ENCODE peak calls at places on chromosomes 4 and X, in five cellular contexts. One of them, this sample, is unnamed.
A peak's percentile ranks its signal among the peaks of the same experiment; 100 is the strongest.

GRCh38 chr4:173413043-173413442 is 14.1 kb upstream of the SCRG1 start:
- DNase-seq in left ventricle myocardium inferior: no peak
- DNase-seq in colonic mucosa: no peak
- DNase-seq in right lobe of liver: no peak
- DNase-seq in aorta: no peak
- DNase-seq in this sample: no peak

GRCh38 chr4:8901335-8901734 is 29.7 kb upstream of the HMX1 start:
- DNase-seq in left ventricle myocardium inferior: no peak
- DNase-seq in colonic mucosa: no peak
- DNase-seq in right lobe of liver: no peak
- DNase-seq in aorta: peak; percentile 8
- DNase-seq in this sample: no peak

GRCh38 chr4:79241846-79242245 is 84.0 kb downstream of the NAA11 start:
- DNase-seq in left ventricle myocardium inferior: no peak
- DNase-seq in colonic mucosa: no peak
- DNase-seq in right lobe of liver: no peak
- DNase-seq in aorta: no peak
- DNase-seq in this sample: peak; percentile 19

GRCh38 chr4:57081651-57082349 is 28.4 kb downstream of the IGFBP7 start:
- DNase-seq in left ventricle myocardium inferior: no peak
- DNase-seq in colonic mucosa: no peak
- DNase-seq in right lobe of liver: no peak
- DNase-seq in aorta: no peak
- DNase-seq in this sample: no peak

GRCh38 chr4:14908635-14909034 is 93.6 kb upstream of the CPEB2 start:
- DNase-seq in left ventricle myocardium inferior: no peak
- DNase-seq in colonic mucosa: no peak
- DNase-seq in right lobe of liver: no peak
- DNase-seq in aorta: no peak
- DNase-seq in this sample: no peak

GRCh38 chrX:16445166-16445752 is 204.7 kb upstream of the S100G start:
- DNase-seq in left ventricle myocardium inferior: no peak
- DNase-seq in colonic mucosa: peak; percentile 26
- DNase-seq in right lobe of liver: no peak
- DNase-seq in aorta: no peak
- DNase-seq in this sample: no peak

GRCh38 chrX:42946544-42947223 is 168.7 kb upstream of the PPP1R2C start:
- DNase-seq in left ventricle myocardium inferior: no peak
- DNase-seq in colonic mucosa: no peak
- DNase-seq in right lobe of liver: no peak
- DNase-seq in aorta: no peak
- DNase-seq in this sample: no peak

GRCh38 chrX:29948653-29949052 is 266.7 kb upstream of the MAGEB2 start:
- DNase-seq in left ventricle myocardium inferior: no peak
- DNase-seq in colonic mucosa: no peak
- DNase-seq in right lobe of liver: no peak
- DNase-seq in aorta: no peak
- DNase-seq in this sample: no peak

GRCh38 chr4:151921811-151922210 is 161.0 kb upstream of the GATB start:
- DNase-seq in left ventricle myocardium inferior: no peak
- DNase-seq in colonic mucosa: no peak
- DNase-seq in right lobe of liver: no peak
- DNase-seq in aorta: no peak
- DNase-seq in this sample: no peak

GRCh38 chrX:13005671-13006473 is 31.0 kb downstream of the TMSB4X start:
- DNase-seq in left ventricle myocardium inferior: no peak
- DNase-seq in colonic mucosa: no peak
- DNase-seq in right lobe of liver: no peak
- DNase-seq in aorta: peak; percentile 66
- DNase-seq in this sample: no peak

GRCh38 chrX:110304884-110305283 is 13.0 kb downstream of the AMMECR1 start:
- DNase-seq in left ventricle myocardium inferior: no peak
- DNase-seq in colonic mucosa: no peak
- DNase-seq in right lobe of liver: no peak
- DNase-seq in aorta: no peak
- DNase-seq in this sample: no peak

GRCh38 chrX:30887721-30888120 is 1.3 kb downstream of the TAB3 start:
- DNase-seq in left ventricle myocardium inferior: no peak
- DNase-seq in colonic mucosa: no peak
- DNase-seq in right lobe of liver: no peak
- DNase-seq in aorta: no peak
- DNase-seq in this sample: no peak

GRCh38 chr4:48153791-48154550 is 19.9 kb upstream of the TXK start:
- DNase-seq in left ventricle myocardium inferior: no peak
- DNase-seq in colonic mucosa: no peak
- DNase-seq in right lobe of liver: no peak
- DNase-seq in aorta: no peak
- DNase-seq in this sample: no peak

GRCh38 chr4:45423876-45424275 is 697.5 kb upstream of the GNPDA2 start:
- DNase-seq in left ventricle myocardium inferior: no peak
- DNase-seq in colonic mucosa: no peak
- DNase-seq in right lobe of liver: no peak
- DNase-seq in aorta: no peak
- DNase-seq in this sample: no peak

GRCh38 chrX:103730147-103730546 is 19.4 kb downstream of the TMEM31 start:
- DNase-seq in left ventricle myocardium inferior: no peak
- DNase-seq in colonic mucosa: no peak
- DNase-seq in right lobe of liver: no peak
- DNase-seq in aorta: no peak
- DNase-seq in this sample: no peak

GRCh38 chrX:103727115-103727514 is 16.4 kb downstream of the TMEM31 start:
- DNase-seq in left ventricle myocardium inferior: no peak
- DNase-seq in colonic mucosa: no peak
- DNase-seq in right lobe of liver: no peak
- DNase-seq in aorta: no peak
- DNase-seq in this sample: no peak

GRCh38 chrX:103726477-103726876 is 15.8 kb downstream of the TMEM31 start:
- DNase-seq in left ventricle myocardium inferior: no peak
- DNase-seq in colonic mucosa: no peak
- DNase-seq in right lobe of liver: no peak
- DNase-seq in aorta: no peak
- DNase-seq in this sample: no peak

GRCh38 chrX:103730746-103731508 is 20.2 kb downstream of the TMEM31 start:
- DNase-seq in left ventricle myocardium inferior: peak; percentile 15
- DNase-seq in colonic mucosa: no peak
- DNase-seq in right lobe of liver: no peak
- DNase-seq in aorta: no peak
- DNase-seq in this sample: no peak

GRCh38 chrX:103729015-103729414 is 18.3 kb downstream of the TMEM31 start:
- DNase-seq in left ventricle myocardium inferior: no peak
- DNase-seq in colonic mucosa: no peak
- DNase-seq in right lobe of liver: no peak
- DNase-seq in aorta: no peak
- DNase-seq in this sample: no peak
- H3K4me1 ChIP-seq in left ventricle myocardium inferior: peaks cover 8% of the 10 kb centered on the region
- H3K4me1 ChIP-seq in colonic mucosa: no peaks in the 10 kb centered on the region
- H3K4me1 ChIP-seq in right lobe of liver: no peaks in the 10 kb centered on the region
- H3K4me1 ChIP-seq in aorta: peaks cover 2% of the 10 kb centered on the region
- H3K4me1 ChIP-seq in this sample: no peaks in the 10 kb centered on the region

GRCh38 chr4:153502584-153502983 is 36.4 kb downstream of the TMEM131L start:
- DNase-seq in left ventricle myocardium inferior: no peak
- DNase-seq in colonic mucosa: no peak
- DNase-seq in right lobe of liver: no peak
- DNase-seq in aorta: no peak
- DNase-seq in this sample: no peak
- H3K4me1 ChIP-seq in left ventricle myocardium inferior: peaks cover 28% of the 10 kb centered on the region
- H3K4me1 ChIP-seq in colonic mucosa: no peaks in the 10 kb centered on the region
- H3K4me1 ChIP-seq in right lobe of liver: no peaks in the 10 kb centered on the region
- H3K4me1 ChIP-seq in aorta: peaks cover 2% of the 10 kb centered on the region
- H3K4me1 ChIP-seq in this sample: peaks cover 5% of the 10 kb centered on the region

GRCh38 chrX:153924149-153924861 is 1.8 kb downstream of the ARHGAP4 start:
- DNase-seq in left ventricle myocardium inferior: no peak
- DNase-seq in colonic mucosa: no peak
- DNase-seq in right lobe of liver: no peak
- DNase-seq in aorta: no peak
- DNase-seq in this sample: peak; percentile 75

GRCh38 chrX:153926594-153926862 is 464 bp upstream of the ARHGAP4 start:
- DNase-seq in left ventricle myocardium inferior: no peak
- DNase-seq in colonic mucosa: no peak
- DNase-seq in right lobe of liver: no peak
- DNase-seq in aorta: no peak
- DNase-seq in this sample: no peak

GRCh38 chrX:153925739-153926593 is at the start of gene ARHGAP4:
- DNase-seq in left ventricle myocardium inferior: no peak
- DNase-seq in colonic mucosa: no peak
- DNase-seq in right lobe of liver: no peak
- DNase-seq in aorta: no peak
- DNase-seq in this sample: peak; percentile 82

GRCh38 chrX:153926863-153927685 is 1.0 kb upstream of the ARHGAP4 start:
- DNase-seq in left ventricle myocardium inferior: peak; percentile 49
- DNase-seq in colonic mucosa: peak; percentile 66
- DNase-seq in right lobe of liver: peak; percentile 53
- DNase-seq in aorta: peak; percentile 85
- DNase-seq in this sample: peak; percentile 85

DNA sequence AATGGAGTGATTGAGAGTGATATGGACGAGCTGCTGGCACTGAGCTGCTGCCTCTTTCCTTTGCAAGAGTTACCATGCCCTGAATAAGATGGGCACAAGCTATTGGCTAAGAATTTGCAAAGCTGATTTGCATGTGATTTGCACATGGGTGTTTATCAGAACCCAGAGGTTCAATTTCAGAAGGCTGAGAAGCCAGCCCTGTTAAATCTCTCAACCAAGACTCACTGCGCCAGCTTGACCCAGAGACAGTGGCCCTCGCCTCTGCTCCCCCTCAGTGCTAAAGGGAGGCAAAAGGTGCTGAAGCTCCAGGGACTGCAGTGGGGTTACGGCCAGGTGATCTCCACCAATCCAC is 701 bp downstream of the ARHGAP4 start:
- DNase-seq in left ventricle myocardium inferior: no peak
- DNase-seq in colonic mucosa: no peak
- DNase-seq in right lobe of liver: no peak
- DNase-seq in aorta: no peak
- DNase-seq in this sample: no peak
- H3K4me1 ChIP-seq in left ventricle myocardium inferior: peaks cover 73% of the 10 kb centered on the region
- H3K4me1 ChIP-seq in colonic mucosa: no peaks in the 10 kb centered on the region
- H3K4me1 ChIP-seq in right lobe of liver: no peaks in the 10 kb centered on the region
- H3K4me1 ChIP-seq in aorta: no peaks in the 10 kb centered on the region
- H3K4me1 ChIP-seq in this sample: peaks cover 7% of the 10 kb centered on the region

GRCh38 chrX:8579602-8580001 is 115.0 kb downstream of the VCX3B start:
- DNase-seq in left ventricle myocardium inferior: no peak
- DNase-seq in colonic mucosa: no peak
- DNase-seq in right lobe of liver: no peak
- DNase-seq in aorta: no peak
- DNase-seq in this sample: no peak
- H3K4me1 ChIP-seq in left ventricle myocardium inferior: no peaks in the 10 kb centered on the region
- H3K4me1 ChIP-seq in colonic mucosa: no peaks in the 10 kb centered on the region
- H3K4me1 ChIP-seq in right lobe of liver: no peaks in the 10 kb centered on the region
- H3K4me1 ChIP-seq in aorta: no peaks in the 10 kb centered on the region
- H3K4me1 ChIP-seq in this sample: no peaks in the 10 kb centered on the region

GRCh38 chr4:86011117-86011516 is 348.7 kb downstream of the MAPK10 start:
- DNase-seq in left ventricle myocardium inferior: no peak
- DNase-seq in colonic mucosa: no peak
- DNase-seq in right lobe of liver: no peak
- DNase-seq in aorta: no peak
- DNase-seq in this sample: no peak
- H3K4me1 ChIP-seq in left ventricle myocardium inferior: peaks cover 25% of the 10 kb centered on the region
- H3K4me1 ChIP-seq in colonic mucosa: no peaks in the 10 kb centered on the region
- H3K4me1 ChIP-seq in right lobe of liver: no peaks in the 10 kb centered on the region
- H3K4me1 ChIP-seq in aorta: peaks cover 3% of the 10 kb centered on the region
- H3K4me1 ChIP-seq in this sample: no peaks in the 10 kb centered on the region